ENCODE peak calls at places on chromosome 15, in ten cellular contexts. U is endothelial cell of umbilical vein; M is cardiac muscle cell; A is CD8-positive, alpha-beta memory T cell; Q is heart right ventricle; I is SJCRH30; B is A549; Y is psoas muscle; J is PC-3; L is stomach. W is an unnamed sample.
A peak's percentile ranks its signal among the peaks of the same experiment; 100 is the strongest.

GRCh38 chr15:42581272-42581730 is 5.9 kb downstream of the STARD9 start:
- DNase-seq in U (peak; percentile 87), M (peak; percentile 92), A (peak; percentile 66), Q (peak; percentile 88), I (no peak), B (peak; percentile 57), Y (peak; percentile 86), J (peak; percentile 76), L (peak; percentile 88), W (peak; percentile 91)

GRCh38 chr15:24039683-24040082 is 352.6 kb upstream of the NDN start:
- DNase-seq in U (no peak), M (no peak), A (no peak), Q (no peak), I (peak; percentile 17), B (peak; percentile 21), Y (no peak), J (no peak), L (no peak), W (no peak)

GRCh38 chr15:40055576-40056293 is 16.8 kb upstream of the SRP14 start:
- DNase-seq in U (no peak), M (peak; percentile 41), A (no peak), Q (peak; percentile 65), I (no peak), B (no peak), Y (no peak), J (no peak), L (peak; percentile 93), W (no peak)

GRCh38 chr15:76871930-76872329 is 33.2 kb downstream of the SCAPER start:
- DNase-seq in U (peak; percentile 18), M (no peak), A (no peak), Q (no peak), I (no peak), B (no peak), Y (no peak), J (no peak), L (no peak), W (no peak)

GRCh38 chr15:41732487-41732886 is 41.8 kb upstream of the MAPKBP1 start:
- DNase-seq in U (no peak), M (no peak), A (no peak), Q (no peak), I (no peak), B (no peak), Y (no peak), J (no peak), L (no peak), W (no peak)

GRCh38 chr15:27538325-27538724 is 560.8 kb downstream of the OCA2 start:
- DNase-seq in U (no peak), M (no peak), A (no peak), Q (no peak), I (no peak), B (no peak), Y (no peak), J (no peak), L (no peak), W (no peak)

GRCh38 chr15:52020253-52021085 is 1.4 kb downstream of the MAPK6 start:
- DNase-seq in U (peak; percentile 69), M (no peak), A (no peak), Q (no peak), I (no peak), B (no peak), Y (no peak), J (peak; percentile 4), L (no peak), W (peak; percentile 31)

GRCh38 chr15:68380456-68380855 is 51.5 kb downstream of the ITGA11 start:
- DNase-seq in U (no peak), M (no peak), A (no peak), Q (no peak), I (no peak), B (no peak), Y (no peak), J (no peak), L (peak; percentile 3), W (no peak)

GRCh38 chr15:60673918-60674558 is 195.1 kb upstream of the ICE2 start:
- DNase-seq in U (peak; percentile 97), M (no peak), A (no peak), Q (peak; percentile 35), I (peak; percentile 82), B (peak; percentile 58), Y (peak; percentile 50), J (peak; percentile 80), L (peak; percentile 43), W (peak; percentile 62)

GRCh38 chr15:75532413-75533250 is 46.5 kb downstream of the PTPN9 start:
- DNase-seq in U (peak; percentile 91), M (peak; percentile 67), A (no peak), Q (peak; percentile 85), I (peak; percentile 45), B (peak; percentile 84), Y (peak; percentile 55), J (peak; percentile 46), L (peak; percentile 63), W (no peak)

GRCh38 chr15:56640549-56640948 is 92.8 kb downstream of the ZNF280D start:
- DNase-seq in U (no peak), M (no peak), A (no peak), Q (no peak), I (no peak), B (no peak), Y (no peak), J (no peak), L (no peak), W (no peak)

GRCh38 chr15:66803182-66803729 is 101.2 kb downstream of the SMAD6 start:
- DNase-seq in U (peak; percentile 98), M (peak; percentile 85), A (no peak), Q (peak; percentile 85), I (peak; percentile 94), B (peak; percentile 95), Y (peak; percentile 92), J (peak; percentile 97), L (peak; percentile 94), W (peak; percentile 76)

GRCh38 chr15:101652783-101653430 is 726 bp upstream of the TM2D3 start:
- DNase-seq in U (no peak), M (no peak), A (no peak), Q (no peak), I (no peak), B (no peak), Y (no peak), J (peak; percentile 43), L (no peak), W (peak; percentile 24)

GRCh38 chr15:74525946-74526345 is 15.1 kb upstream of the ARID3B start:
- DNase-seq in U (peak; percentile 62), M (no peak), A (no peak), Q (no peak), I (no peak), B (peak; percentile 45), Y (no peak), J (peak; percentile 96), L (no peak), W (no peak)

GRCh38 chr15:41828747-41829270 is 917 bp downstream of the JMJD7 start:
- DNase-seq in U (peak; percentile 55), M (no peak), A (no peak), Q (no peak), I (no peak), B (no peak), Y (no peak), J (peak; percentile 33), L (no peak), W (no peak)

GRCh38 chr15:31453558-31454318 is 127.1 kb downstream of the KLF13 start:
- DNase-seq in U (no peak), M (no peak), A (no peak), Q (no peak), I (no peak), B (no peak), Y (no peak), J (no peak), L (no peak), W (no peak)

GRCh38 chr15:85785887-85786777 is 8.6 kb downstream of the KLHL25 start:
- DNase-seq in U (peak; percentile 28), M (no peak), A (no peak), Q (peak; percentile 40), I (no peak), B (peak; percentile 31), Y (peak; percentile 57), J (peak; percentile 85), L (no peak), W (no peak)

GRCh38 chr15:92904832-92905640 is 4.9 kb downstream of the CHD2 start:
- DNase-seq in U (no peak), M (no peak), A (no peak), Q (no peak), I (peak; percentile 53), B (peak; percentile 53), Y (no peak), J (no peak), L (no peak), W (no peak)
- H3K4me3 ChIP-seq in U (peak overlapping the region; percentile 77), M (peak overlapping the region; percentile 52), A (peak overlapping the region; percentile 56), Q (peak overlapping the region; percentile 70), I (peak overlapping the region; percentile 60), B (peak overlapping the region; percentile 56), Y (peak overlapping the region; percentile 68), J (peak overlapping the region; percentile 78), L (peak overlapping the region; percentile 61), W (peak overlapping the region; percentile 68)

GRCh38 chr15:100114100-100114499 is 227.7 kb downstream of the ADAMTS17 start:
- DNase-seq in U (peak; percentile 77), M (peak; percentile 66), A (no peak), Q (peak; percentile 88), I (no peak), B (no peak), Y (peak; percentile 45), J (no peak), L (no peak), W (no peak)
- H3K4me3 ChIP-seq in U (peak overlapping the region; percentile 44), M (no peak overlapping the region), A (no peak overlapping the region), Q (peak overlapping the region; percentile 42), I (no peak overlapping the region), B (no peak overlapping the region), Y (peak overlapping the region; percentile 43), J (no peak overlapping the region), L (no peak overlapping the region), W (no peak overlapping the region)

GRCh38 chr15:70625438-70625837 is 137.9 kb downstream of the UACA start:
- DNase-seq in U (no peak), M (no peak), A (no peak), Q (no peak), I (no peak), B (no peak), Y (no peak), J (no peak), L (no peak), W (no peak)

GRCh38 chr15:70628542-70628941 is 134.8 kb downstream of the UACA start:
- DNase-seq in U (no peak), M (no peak), A (no peak), Q (no peak), I (no peak), B (no peak), Y (no peak), J (no peak), L (no peak), W (no peak)

GRCh38 chr15:70627322-70627721 is 136.0 kb downstream of the UACA start:
- DNase-seq in U (no peak), M (no peak), A (no peak), Q (no peak), I (no peak), B (no peak), Y (no peak), J (no peak), L (no peak), W (no peak)

GRCh38 chr15:70629735-70630273 is 133.6 kb downstream of the UACA start:
- DNase-seq in U (no peak), M (no peak), A (no peak), Q (no peak), I (no peak), B (no peak), Y (no peak), J (no peak), L (no peak), W (no peak)

GRCh38 chr15:70627734-70628541 is 135.4 kb downstream of the UACA start:
- DNase-seq in U (no peak), M (no peak), A (no peak), Q (no peak), I (peak; percentile 80), B (no peak), Y (no peak), J (no peak), L (no peak), W (peak; percentile 87)
- H3K4me3 ChIP-seq in U (no peak overlapping the region), M (no peak overlapping the region), A (no peak overlapping the region), Q (no peak overlapping the region), I (peak overlapping the region; percentile 6), B (no peak overlapping the region), Y (no peak overlapping the region), J (no peak overlapping the region), L (no peak overlapping the region), W (no peak overlapping the region)

GRCh38 chr15:50767332-50767861 is 1.9 kb upstream of the SPPL2A start:
- DNase-seq in U (no peak), M (no peak), A (no peak), Q (peak; percentile 56), I (no peak), B (peak; percentile 24), Y (peak; percentile 60), J (peak; percentile 64), L (no peak), W (no peak)
- H3K4me3 ChIP-seq in U (no peak overlapping the region), M (no peak overlapping the region), A (no peak overlapping the region), Q (peak overlapping the region; percentile 18), I (no peak overlapping the region), B (no peak overlapping the region), Y (peak overlapping the region; percentile 90), J (no peak overlapping the region), L (no peak overlapping the region), W (no peak overlapping the region)